ENCODE peak calls at places on chromosomes 2 and 18, in four cellular contexts. K is K562, L is HCT116, R is HepG2. D is an unnamed sample. For H3K27me3, the result is how much of the 10 kb centered on the place peaks cover.

GRCh38 chr2:218398437-218399390 is 954 bp upstream of the CTDSP1 start:
- DNase-seq in K (peak), L (peak), R (peak), D (no peak)

GRCh38 chr2:61763605-61764034 is 90.2 kb downstream of the FAM161A start:
- DNase-seq in K (peak), L (peak), R (peak), D (no peak)

GRCh38 chr2:172674968-172675303 is 60.7 kb upstream of the RAPGEF4 start:
- DNase-seq in K (no peak), L (no peak), R (no peak), D (no peak)

GRCh38 chr2:167333245-167333644 is 445.0 kb downstream of the XIRP2 start:
- DNase-seq in K (no peak), L (no peak), R (no peak), D (no peak)

GRCh38 chr18:5806860-5807259 is 88.5 kb downstream of the TMEM200C start:
- DNase-seq in K (no peak), L (no peak), R (no peak), D (no peak)

GRCh38 chr2:191574232-191574631 is 103.7 kb upstream of the NABP1 start:
- DNase-seq in K (no peak), L (no peak), R (no peak), D (no peak)

GRCh38 chr2:83594841-83595720 is 864.0 kb downstream of the SUCLG1 start:
- DNase-seq in K (no peak), L (no peak), R (no peak), D (no peak)

GRCh38 chr2:236163483-236164200 is 4.5 kb downstream of the GBX2 start:
- DNase-seq in K (no peak), L (no peak), R (no peak), D (no peak)

GRCh38 chr18:58438984-58439311 is 189.9 kb downstream of the ALPK2 start:
- DNase-seq in K (no peak), L (no peak), R (no peak), D (no peak)

GRCh38 chr2:237896507-237896892 is 37.1 kb downstream of the RAMP1 start:
- DNase-seq in K (no peak), L (no peak), R (no peak), D (no peak)

GRCh38 chr2:38690499-38691420 is 24.8 kb downstream of the GALM start:
- DNase-seq in K (peak), L (peak), R (peak), D (no peak)
- TF ChIP-seq ZNF274 in K (no peak), L (no peak), R (no peak), D (no peak)

DNA sequence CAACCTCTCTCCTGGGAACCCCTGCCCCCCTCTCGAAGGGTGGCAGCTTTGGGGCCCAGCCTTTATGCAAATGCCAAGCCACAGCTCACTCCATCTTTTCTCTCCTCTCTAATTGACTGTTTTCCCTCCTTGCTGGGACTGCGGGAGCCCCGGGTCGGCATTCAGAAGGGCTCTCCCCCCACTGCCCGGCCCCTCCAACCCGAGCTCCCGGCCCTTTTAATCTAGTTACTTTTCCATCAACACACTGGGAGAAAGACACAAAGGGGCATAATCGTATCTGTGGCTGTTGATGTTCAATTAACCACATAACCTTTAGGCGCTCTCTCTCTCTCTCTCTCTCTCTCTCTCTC is 95.4 kb downstream of the INHBB start:
- DNase-seq in K (no peak), L (no peak), R (no peak), D (no peak)
- H3K27me3 ChIP-seq in K (half or more), L (under half), R (half or more), D (half or more)

GRCh38 chr2:136736236-136736635 is 29.1 kb upstream of the THSD7B start:
- DNase-seq in K (no peak), L (no peak), R (no peak), D (no peak)
- TF ChIP-seq ZNF274 in K (no peak), L (no peak), R (no peak), D (no peak)

GRCh38 chr2:120694034-120694433 is 41.6 kb upstream of the GLI2 start:
- DNase-seq in K (no peak), L (no peak), R (no peak), D (no peak)
- H3K27me3 ChIP-seq in K (half or more), L (under half), R (half or more), D (under half)

GRCh38 chr2:2234398-2234797 is 96.7 kb downstream of the MYT1L start:
- DNase-seq in K (no peak), L (no peak), R (no peak), D (no peak)
- TF ChIP-seq ZNF274 in K (no peak), L (no peak), R (no peak), D (no peak)

GRCh38 chr2:241258505-241259160 is 56.8 kb downstream of the HDLBP start:
- DNase-seq in K (no peak), L (no peak), R (no peak), D (no peak)
- H3K27me3 ChIP-seq in K (under half), L (under half), R (under half), D (under half)